ENCODE peak calls at places on chromosomes 11 and 22, in seven cellular contexts. X, R, O, F, Z, I and G are unnamed samples.

GRCh38 chr11:54930930-54931329 is 224.3 kb downstream of the OR4A5 start:
- DNase-seq in O (no peak), Z (no peak), R (no peak), I (no peak), X (no peak), F (no peak), G (no peak)

GRCh38 chr11:35800970-35801953 is 138.7 kb downstream of the TRIM44 start:
- DNase-seq in O (no peak), Z (no peak), F (no peak), I (no peak), X (no peak), R (no peak), G (no peak)

GRCh38 chr22:35596821-35597220 is 20.3 kb downstream of the MB start:
- DNase-seq in I (no peak), F (no peak), Z (no peak), O (no peak), X (no peak), R (no peak), G (no peak)

GRCh38 chr11:76701701-76702100 is 31.2 kb upstream of the LRRC32 start:
- DNase-seq in O (no peak), Z (no peak), R (no peak), I (no peak), F (peak), X (no peak), G (no peak)

GRCh38 chr11:89205378-89205777 is 27.7 kb downstream of the TYR start:
- DNase-seq in F (peak), Z (no peak), R (no peak), O (no peak), I (no peak), X (no peak), G (no peak)

GRCh38 chr11:94845622-94846021 is 77.5 kb downstream of the AMOTL1 start:
- DNase-seq in F (no peak), O (no peak), I (peak), R (no peak), Z (no peak), X (no peak), G (no peak)

GRCh38 chr11:12110201-12110713 is at the start of gene MICAL2:
- DNase-seq in R (peak), O (peak), I (peak), X (no peak), Z (no peak), F (peak), G (peak)

GRCh38 chr11:69818243-69819108 is 740 bp downstream of the FGF3 start:
- DNase-seq in X (no peak), O (no peak), Z (no peak), R (no peak), F (no peak), I (no peak), G (no peak)

GRCh38 chr11:19792510-19792909 is 79.9 kb downstream of the NAV2 start:
- DNase-seq in Z (no peak), O (peak), F (no peak), R (no peak), I (no peak), X (no peak), G (no peak)

GRCh38 chr11:133843454-133843987 is 1.8 kb downstream of the SPATA19 start:
- DNase-seq in R (no peak), X (no peak), F (no peak), Z (no peak), I (no peak), O (peak), G (no peak)

GRCh38 chr11:75677275-75677674 is 8.4 kb upstream of the MAP6 start:
- DNase-seq in Z (no peak), I (no peak), X (no peak), R (no peak), F (no peak), O (no peak), G (no peak)

GRCh38 chr11:59053387-59053786 is 32.7 kb upstream of the GLYATL1B start:
- DNase-seq in X (peak), O (peak), R (peak), Z (peak), F (peak), I (peak), G (peak)

GRCh38 chr11:76215946-76216345 is 9.6 kb upstream of the WNT11 start:
- DNase-seq in R (no peak), O (no peak), F (no peak), I (no peak), X (no peak), Z (no peak), G (no peak)

GRCh38 chr11:62613275-62613864 is 313 bp downstream of the ROM1 start:
- DNase-seq in I (no peak), R (no peak), X (no peak), Z (no peak), F (no peak), O (no peak), G (no peak)
- H3K4me3 ChIP-seq in I (no peak), R (peak), X (no peak), Z (no peak), F (no peak), O (no peak), G (no peak)

GRCh38 chr22:47168900-47169800 is 406.7 kb downstream of the TBC1D22A start:
- DNase-seq in I (no peak), Z (no peak), F (peak), R (peak), O (peak), X (no peak), G (no peak)
- TF ChIP-seq CTCF in I (peak), Z (peak), F (peak), R (no peak), O (no peak), X (peak), G (no peak)

GRCh38 chr22:46547179-46547882 is 9.9 kb upstream of the CELSR1 start:
- DNase-seq in F (peak), I (no peak), Z (no peak), R (no peak), X (no peak), O (peak), G (no peak)
- H3K4me3 ChIP-seq in F (no peak), I (no peak), Z (no peak), R (no peak), X (no peak), O (no peak), G (no peak)

GRCh38 chr11:18459634-18460033 is 4.0 kb downstream of the LDHAL6A start:
- DNase-seq in F (no peak), X (no peak), I (no peak), Z (no peak), O (no peak), R (no peak), G (no peak)

GRCh38 chr11:18452927-18453326 is 2.7 kb upstream of the LDHAL6A start:
- DNase-seq in F (no peak), Z (no peak), R (no peak), O (no peak), X (no peak), I (no peak), G (no peak)

GRCh38 chr11:18457435-18457834 is 1.8 kb downstream of the LDHAL6A start:
- DNase-seq in R (no peak), X (no peak), O (no peak), I (no peak), Z (no peak), F (peak), G (no peak)

GRCh38 chr11:18455686-18456372 is at the start of gene LDHAL6A:
- DNase-seq in F (no peak), X (no peak), Z (no peak), R (no peak), I (no peak), O (no peak), G (no peak)
- TF ChIP-seq CTCF in F (no peak), X (no peak), Z (no peak), R (no peak), I (no peak), O (no peak), G (no peak)

GRCh38 chr11:8021920-8022319 is 34.8 kb downstream of the EIF3F start:
- DNase-seq in O (peak), X (no peak), I (no peak), R (no peak), F (no peak), Z (no peak), G (no peak)

GRCh38 chr11:8017894-8018741 is 31.0 kb downstream of the EIF3F start:
- DNase-seq in F (no peak), I (no peak), R (no peak), O (no peak), X (no peak), Z (no peak), G (no peak)

GRCh38 chr11:8017071-8017470 is 29.9 kb downstream of the EIF3F start:
- DNase-seq in X (no peak), F (no peak), O (no peak), R (no peak), I (no peak), Z (no peak), G (no peak)

GRCh38 chr11:8018742-8019631 is 31.9 kb downstream of the EIF3F start:
- DNase-seq in Z (no peak), I (peak), F (peak), R (peak), O (peak), X (no peak), G (no peak)

GRCh38 chr11:8019671-8020597 is 32.8 kb downstream of the EIF3F start:
- DNase-seq in I (no peak), O (peak), R (peak), X (no peak), F (peak), Z (no peak), G (no peak)
- H3K4me3 ChIP-seq in I (peak), O (peak), R (peak), X (no peak), F (peak), Z (peak), G (no peak)

GRCh38 chr11:61567286-61568061 is 13.4 kb downstream of the SYT7 start:
- DNase-seq in O (peak), F (peak), X (peak), I (peak), R (peak), Z (peak), G (peak)
- TF ChIP-seq CTCF in O (no peak), F (no peak), X (peak), I (peak), R (no peak), Z (peak), G (peak)

DNA sequence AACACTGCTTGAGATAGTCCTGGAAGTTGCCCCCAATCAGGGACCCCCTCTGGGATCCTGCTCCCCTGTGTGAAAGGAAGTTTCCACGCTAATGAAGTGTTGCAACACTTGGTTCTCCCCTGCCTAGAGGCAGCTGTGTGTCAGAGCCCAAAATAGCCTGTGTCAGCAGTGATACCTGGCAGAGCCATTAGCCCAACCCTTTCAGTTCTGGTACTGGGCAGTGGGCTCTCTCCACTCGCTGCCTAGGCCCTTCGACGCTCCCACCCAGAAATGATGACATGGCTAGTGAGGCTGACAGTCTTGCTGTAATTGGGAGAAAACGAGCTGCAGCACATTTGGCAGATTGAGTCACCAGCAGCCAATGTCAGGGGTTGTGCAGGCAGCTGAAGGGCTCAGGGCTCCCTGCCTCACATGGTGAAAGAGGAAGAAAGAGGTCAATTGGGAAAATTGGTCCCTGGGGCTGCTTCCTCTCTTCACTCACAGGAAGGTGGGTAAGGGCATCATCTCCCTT is 1.4 kb upstream of the NXF1 start:
- DNase-seq in Z (no peak), X (peak), R (no peak), F (peak), I (no peak), O (peak), G (no peak)
- H3K4me3 ChIP-seq in Z (no peak), X (peak), R (no peak), F (no peak), I (no peak), O (no peak), G (no peak)

GRCh38 chr11:71545405-71545966 is 2.7 kb upstream of the KRTAP5-9 start:
- DNase-seq in O (no peak), R (no peak), F (no peak), X (no peak), I (no peak), Z (no peak), G (no peak)
- TF ChIP-seq CTCF in O (no peak), R (no peak), F (no peak), X (no peak), I (no peak), Z (no peak), G (no peak)

GRCh38 chr11:64762916-64763803 is 3.4 kb upstream of the PYGM start:
- DNase-seq in R (peak), O (peak), X (peak), F (peak), Z (no peak), I (no peak), G (no peak)
- H3K4me3 ChIP-seq in R (no peak), O (no peak), X (no peak), F (no peak), Z (no peak), I (no peak), G (no peak)